ENCODE peak calls at places on chromosomes 4 and X, in seven cellular contexts. One of them, this sample, is unnamed.

GRCh38 chrX:119726900-119727555 is 31.4 kb upstream of the SOWAHD start:
- DNase-seq in Calu3: no peak
- DNase-seq in stimulated activated CD8-positive, alpha-beta memory T cell treated with anti-CD3 and anti-CD28 coated beads, Interleukin-15, amount 100 ng/mL, for 4 hours: no peak
- DNase-seq in endothelial cell: no peak
- DNase-seq in mammary epithelial cell: peak; percentile 34
- DNase-seq in astrocyte of the cerebellum: no peak
- DNase-seq in iPS-NIHi11: no peak
- DNase-seq in this sample: no peak

GRCh38 chr4:121139533-121140222 is 24.4 kb downstream of the TNIP3 start:
- DNase-seq in iPS-NIHi11: no peak
- DNase-seq in astrocyte of the cerebellum: peak; percentile 22
- DNase-seq in mammary epithelial cell: no peak
- DNase-seq in Calu3: no peak
- DNase-seq in stimulated activated CD8-positive, alpha-beta memory T cell treated with anti-CD3 and anti-CD28 coated beads, Interleukin-15, amount 100 ng/mL, for 4 hours: no peak
- DNase-seq in endothelial cell: no peak
- DNase-seq in this sample: peak; percentile 44

GRCh38 chrX:19628006-19628575 is 112.8 kb upstream of the MAP3K15 start:
- DNase-seq in astrocyte of the cerebellum: no peak
- DNase-seq in mammary epithelial cell: no peak
- DNase-seq in stimulated activated CD8-positive, alpha-beta memory T cell treated with anti-CD3 and anti-CD28 coated beads, Interleukin-15, amount 100 ng/mL, for 4 hours: no peak
- DNase-seq in iPS-NIHi11: no peak
- DNase-seq in endothelial cell: no peak
- DNase-seq in Calu3: no peak
- DNase-seq in this sample: no peak

GRCh38 chr4:48033825-48034413 is 17.3 kb downstream of the NIPAL1 start:
- DNase-seq in iPS-NIHi11: peak; percentile 45
- DNase-seq in Calu3: peak; percentile 47
- DNase-seq in mammary epithelial cell: peak; percentile 34
- DNase-seq in stimulated activated CD8-positive, alpha-beta memory T cell treated with anti-CD3 and anti-CD28 coated beads, Interleukin-15, amount 100 ng/mL, for 4 hours: peak; percentile 19
- DNase-seq in astrocyte of the cerebellum: no peak
- DNase-seq in endothelial cell: peak; percentile 33
- DNase-seq in this sample: peak; percentile 7

GRCh38 chr4:24956763-24957162 is 43.9 kb upstream of the CCDC149 start:
- DNase-seq in stimulated activated CD8-positive, alpha-beta memory T cell treated with anti-CD3 and anti-CD28 coated beads, Interleukin-15, amount 100 ng/mL, for 4 hours: no peak
- DNase-seq in iPS-NIHi11: no peak
- DNase-seq in endothelial cell: no peak
- DNase-seq in mammary epithelial cell: no peak
- DNase-seq in astrocyte of the cerebellum: no peak
- DNase-seq in Calu3: no peak
- DNase-seq in this sample: no peak

GRCh38 chrX:39125834-39126233 is 324.6 kb downstream of the MID1IP1 start:
- DNase-seq in astrocyte of the cerebellum: no peak
- DNase-seq in mammary epithelial cell: no peak
- DNase-seq in Calu3: no peak
- DNase-seq in endothelial cell: no peak
- DNase-seq in stimulated activated CD8-positive, alpha-beta memory T cell treated with anti-CD3 and anti-CD28 coated beads, Interleukin-15, amount 100 ng/mL, for 4 hours: no peak
- DNase-seq in iPS-NIHi11: no peak
- DNase-seq in this sample: no peak

GRCh38 chrX:39777623-39778025 is 320.1 kb downstream of the BCOR start:
- DNase-seq in Calu3: no peak
- DNase-seq in iPS-NIHi11: no peak
- DNase-seq in astrocyte of the cerebellum: no peak
- DNase-seq in stimulated activated CD8-positive, alpha-beta memory T cell treated with anti-CD3 and anti-CD28 coated beads, Interleukin-15, amount 100 ng/mL, for 4 hours: no peak
- DNase-seq in endothelial cell: no peak
- DNase-seq in mammary epithelial cell: no peak
- DNase-seq in this sample: no peak

GRCh38 chr4:139617702-139618490 is 47.7 kb upstream of the MGST2 start:
- DNase-seq in endothelial cell: no peak
- DNase-seq in stimulated activated CD8-positive, alpha-beta memory T cell treated with anti-CD3 and anti-CD28 coated beads, Interleukin-15, amount 100 ng/mL, for 4 hours: no peak
- DNase-seq in mammary epithelial cell: no peak
- DNase-seq in iPS-NIHi11: no peak
- DNase-seq in astrocyte of the cerebellum: no peak
- DNase-seq in Calu3: no peak
- DNase-seq in this sample: no peak

GRCh38 chrX:108582151-108582550 is 142.5 kb downstream of the COL4A5 start:
- DNase-seq in astrocyte of the cerebellum: no peak
- DNase-seq in iPS-NIHi11: no peak
- DNase-seq in stimulated activated CD8-positive, alpha-beta memory T cell treated with anti-CD3 and anti-CD28 coated beads, Interleukin-15, amount 100 ng/mL, for 4 hours: no peak
- DNase-seq in endothelial cell: no peak
- DNase-seq in mammary epithelial cell: no peak
- DNase-seq in Calu3: no peak
- DNase-seq in this sample: no peak

GRCh38 chr4:134202557-134202956 is 968 bp upstream of the PABPC4L start:
- DNase-seq in stimulated activated CD8-positive, alpha-beta memory T cell treated with anti-CD3 and anti-CD28 coated beads, Interleukin-15, amount 100 ng/mL, for 4 hours: no peak
- DNase-seq in mammary epithelial cell: no peak
- DNase-seq in Calu3: no peak
- DNase-seq in endothelial cell: no peak
- DNase-seq in astrocyte of the cerebellum: peak; percentile 32
- DNase-seq in iPS-NIHi11: no peak
- DNase-seq in this sample: peak; percentile 47

GRCh38 chrX:100449696-100450606 is 39.9 kb upstream of the PCDH19 start:
- DNase-seq in Calu3: no peak
- DNase-seq in iPS-NIHi11: peak; percentile 13
- DNase-seq in mammary epithelial cell: no peak
- DNase-seq in astrocyte of the cerebellum: no peak
- DNase-seq in endothelial cell: peak; percentile 3
- DNase-seq in stimulated activated CD8-positive, alpha-beta memory T cell treated with anti-CD3 and anti-CD28 coated beads, Interleukin-15, amount 100 ng/mL, for 4 hours: no peak
- DNase-seq in this sample: no peak

This sample was measured in fibroblast of lung.